ENCODE peak calls at places on chromosomes 11 and 22, in seven cellular contexts. A is CD4-positive, alpha-beta T cell; F is right lobe of liver; P is IMR-90; R is AG04450; E is left ventricle myocardium inferior; J is right atrium auricular region. S is an unnamed sample.
A peak's percentile ranks its signal among the peaks of the same experiment; 100 is the strongest.

GRCh38 chr11:96863520-96863919 is 473.7 kb downstream of the JRKL start:
- DNase-seq in A (no peak), F (peak; percentile 94), P (no peak), R (no peak), E (peak; percentile 89), J (no peak), S (no peak)

GRCh38 chr22:25360411-25360810 is 141.0 kb downstream of the CRYBB2 start:
- DNase-seq in A (no peak), F (peak; percentile 42), P (no peak), R (no peak), E (no peak), J (no peak), S (no peak)

GRCh38 chr22:46201059-46201757 is 48.9 kb downstream of the CDPF1 start:
- DNase-seq in A (no peak), F (no peak), P (no peak), R (no peak), E (no peak), J (no peak), S (no peak)

GRCh38 chr11:125772834-125773505 is 5.7 kb downstream of the PATE2 start:
- DNase-seq in A (no peak), F (no peak), P (peak; percentile 63), R (no peak), E (no peak), J (no peak), S (peak; percentile 66)

GRCh38 chr11:46250071-46251052 is 27.1 kb upstream of the CREB3L1 start:
- DNase-seq in A (no peak), F (no peak), P (peak; percentile 70), R (no peak), E (no peak), J (no peak), S (no peak)

GRCh38 chr11:99687320-99687719 is 666.6 kb downstream of the CNTN5 start:
- DNase-seq in A (no peak), F (no peak), P (no peak), R (no peak), E (no peak), J (no peak), S (no peak)

GRCh38 chr11:92685049-92685448 is 284.4 kb upstream of the MTNR1B start:
- DNase-seq in A (no peak), F (no peak), P (no peak), R (no peak), E (no peak), J (no peak), S (no peak)

GRCh38 chr11:116641561-116642045 is 131.2 kb downstream of the BUD13 start:
- DNase-seq in A (peak; percentile 1), F (peak; percentile 60), P (no peak), R (no peak), E (peak; percentile 30), J (no peak), S (no peak)

GRCh38 chr22:26667140-26667539 is 9.8 kb downstream of the MIAT start:
- DNase-seq in A (no peak), F (no peak), P (no peak), R (no peak), E (no peak), J (no peak), S (no peak)

GRCh38 chr11:124219126-124219525 is 21.8 kb upstream of the OR8G1 start:
- DNase-seq in A (no peak), F (no peak), P (no peak), R (no peak), E (no peak), J (no peak), S (no peak)

GRCh38 chr22:48494256-48494967 is 1333.3 kb downstream of the BRD1 start:
- DNase-seq in A (no peak), F (no peak), P (no peak), R (no peak), E (no peak), J (no peak), S (no peak)

GRCh38 chr22:30292069-30292970 is 3.0 kb upstream of the CASTOR1 start:
- DNase-seq in A (no peak), F (no peak), P (no peak), R (no peak), E (no peak), J (no peak), S (no peak)

GRCh38 chr11:66651011-66651410 is 12.5 kb downstream of the RBM4 start:
- DNase-seq in A (no peak), F (no peak), P (peak; percentile 66), R (no peak), E (no peak), J (no peak), S (no peak)

GRCh38 chr22:24338701-24339451 is 68.2 kb downstream of the SPECC1L start:
- DNase-seq in A (no peak), F (no peak), P (peak; percentile 61), R (no peak), E (no peak), J (no peak), S (no peak)

GRCh38 chr11:79786961-79787360 is 346.1 kb upstream of the TENM4 start:
- DNase-seq in A (no peak), F (no peak), P (no peak), R (no peak), E (no peak), J (no peak), S (no peak)
- TF ChIP-seq CTCF in A (no peak), F (no peak), P (no peak), R (no peak), E (no peak), J (no peak), S (no peak)

GRCh38 chr11:22479986-22480740 is 142.0 kb downstream of the SLC17A6 start:
- DNase-seq in A (no peak), F (no peak), P (no peak), R (no peak), E (no peak), J (no peak), S (no peak)
- H3K27me3 ChIP-seq in A (no peaks in the 10 kb centered on the region), F (no peaks in the 10 kb centered on the region), P (no peaks in the 10 kb centered on the region), R (no peaks in the 10 kb centered on the region), E (no peaks in the 10 kb centered on the region), J (no peaks in the 10 kb centered on the region), S (no peaks in the 10 kb centered on the region)

GRCh38 chr11:122294041-122294440 is 178.0 kb upstream of the BLID start:
- DNase-seq in A (no peak), F (no peak), P (no peak), R (no peak), E (no peak), J (no peak), S (no peak)

DNA sequence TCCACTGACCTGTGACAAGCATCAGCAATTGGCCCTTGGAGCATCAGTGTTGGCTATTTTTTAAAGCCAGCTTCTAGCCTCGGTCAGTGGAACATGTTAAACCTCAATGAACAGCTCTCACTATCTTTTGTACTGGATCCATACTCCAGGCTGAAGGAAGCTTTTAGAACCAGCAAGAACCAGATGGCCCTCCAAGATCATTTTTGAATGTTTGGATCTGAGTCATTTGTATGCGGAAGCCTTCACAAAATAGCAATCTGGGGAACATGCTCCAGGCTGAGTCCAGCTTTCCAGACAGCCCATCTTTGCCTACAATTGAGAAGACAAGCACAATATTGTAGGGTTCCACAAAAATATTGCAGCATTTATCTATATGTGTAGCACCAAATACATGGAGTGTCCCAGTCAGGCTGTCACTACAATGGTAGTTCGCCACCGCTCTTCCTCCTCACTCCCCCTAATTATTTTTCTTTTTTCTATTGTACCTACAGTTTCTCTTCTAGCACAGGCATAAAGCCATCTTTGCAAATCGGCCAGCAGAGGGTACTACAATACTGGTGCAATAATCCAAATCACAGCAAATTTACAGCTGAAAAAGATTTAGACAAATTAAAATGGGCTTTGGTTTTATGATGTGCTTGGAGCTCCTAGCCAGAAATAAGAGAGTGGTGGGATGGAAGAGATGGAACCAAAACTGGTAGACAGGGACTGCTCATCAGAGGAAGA is 177.4 kb upstream of the BLID start:
- DNase-seq in A (no peak), F (no peak), P (peak; percentile 37), R (no peak), E (no peak), J (no peak), S (no peak)
- TF ChIP-seq CTCF in A (no peak), F (peak; percentile 29), P (peak; percentile 46), R (peak; percentile 37), E (peak; percentile 64), J (no peak), S (peak; percentile 52)

GRCh38 chr22:49930596-49931412 is 12.4 kb downstream of the CRELD2 start:
- DNase-seq in A (peak; percentile 42), F (peak; percentile 86), P (peak; percentile 66), R (no peak), E (peak; percentile 58), J (peak; percentile 89), S (peak; percentile 19)
- H3K27me3 ChIP-seq in A (no peaks in the 10 kb centered on the region), F (no peaks in the 10 kb centered on the region), P (no peaks in the 10 kb centered on the region), R (no peaks in the 10 kb centered on the region), E (peaks cover 10% of the 10 kb centered on the region), J (no peaks in the 10 kb centered on the region), S (no peaks in the 10 kb centered on the region)

GRCh38 chr11:35907648-35908431 is 36.0 kb upstream of the LDLRAD3 start:
- DNase-seq in A (no peak), F (no peak), P (peak; percentile 62), R (no peak), E (no peak), J (no peak), S (no peak)
- TF ChIP-seq CTCF in A (no peak), F (no peak), P (no peak), R (no peak), E (no peak), J (no peak), S (no peak)

GRCh38 chr11:70742553-70743291 is 344.4 kb downstream of the CTTN start:
- DNase-seq in A (no peak), F (no peak), P (no peak), R (no peak), E (no peak), J (no peak), S (no peak)
- H3K27me3 ChIP-seq in A (peaks cover 9% of the 10 kb centered on the region), F (no peaks in the 10 kb centered on the region), P (peaks cover 4% of the 10 kb centered on the region), R (no peaks in the 10 kb centered on the region), E (peaks cover 91% of the 10 kb centered on the region), J (no peaks in the 10 kb centered on the region), S (no peaks in the 10 kb centered on the region)

S was measured in BJ.